ENCODE peak calls at places on chromosomes 12 and 14, in ten cellular contexts. T, O, S, I, B, L, Q, N, F and D are unnamed samples.

GRCh38 chr14:68543516-68543915 is 249.4 kb downstream of the ZFP36L1 start:
- DNase-seq in B (no peak), O (no peak), S (no peak), F (no peak), I (no peak), T (no peak), L (no peak), N (no peak), Q (no peak), D (no peak)

GRCh38 chr14:54094765-54095164 is 138.1 kb upstream of the BMP4 start:
- DNase-seq in F (no peak), O (no peak), N (no peak), T (no peak), L (no peak), I (peak; percentile 41), S (no peak), Q (no peak), B (no peak), D (no peak)

GRCh38 chr14:91924871-91925726 is 22.4 kb downstream of the FBLN5 start:
- DNase-seq in Q (no peak), T (no peak), S (no peak), O (no peak), L (no peak), N (no peak), I (no peak), F (peak; percentile 3), B (no peak), D (no peak)

GRCh38 chr14:54627718-54628345 is 60.9 kb downstream of the SAMD4A start:
- DNase-seq in F (peak; percentile 33), L (no peak), B (no peak), I (peak; percentile 57), N (no peak), O (no peak), Q (peak; percentile 51), T (no peak), S (no peak), D (no peak)

GRCh38 chr12:65306603-65307501 is 28.4 kb downstream of the MSRB3 start:
- DNase-seq in I (peak; percentile 78), L (peak; percentile 7), T (no peak), Q (peak; percentile 88), N (peak; percentile 52), O (no peak), B (no peak), F (no peak), S (no peak), D (no peak)

GRCh38 chr14:32809255-32809654 is 129.4 kb upstream of the NPAS3 start:
- DNase-seq in O (no peak), I (no peak), L (peak; percentile 40), B (no peak), T (no peak), Q (no peak), N (no peak), S (no peak), F (no peak), D (no peak)

GRCh38 chr12:93990832-93991748 is 157.3 kb upstream of the PLXNC1 start:
- DNase-seq in Q (no peak), F (peak; percentile 66), I (no peak), O (no peak), L (no peak), S (peak; percentile 70), B (no peak), N (peak; percentile 29), T (no peak), D (peak; percentile 37)

GRCh38 chr12:10205251-10205807 is 7.3 kb upstream of the GABARAPL1 start:
- DNase-seq in F (no peak), B (no peak), T (no peak), N (no peak), I (no peak), O (no peak), Q (peak; percentile 17), L (no peak), S (no peak), D (no peak)

GRCh38 chr12:121530600-121531355 is 50.0 kb downstream of the KDM2B start:
- DNase-seq in N (no peak), B (peak; percentile 51), F (peak; percentile 20), S (peak; percentile 65), I (peak; percentile 85), Q (peak; percentile 81), L (no peak), T (peak; percentile 54), O (peak; percentile 65), D (no peak)

GRCh38 chr12:102939059-102939458 is 18.4 kb upstream of the ASCL1 start:
- DNase-seq in N (no peak), L (no peak), O (no peak), S (no peak), I (no peak), Q (no peak), F (no peak), T (no peak), B (no peak), D (no peak)

GRCh38 chr12:85642810-85643209 is 193.4 kb downstream of the RASSF9 start:
- DNase-seq in F (no peak), T (no peak), B (no peak), Q (no peak), S (no peak), N (no peak), I (no peak), O (no peak), L (no peak), D (no peak)

GRCh38 chr14:73457050-73457934 is 1.1 kb downstream of the NUMB start:
- DNase-seq in T (peak; percentile 7), L (no peak), N (no peak), Q (peak; percentile 43), B (no peak), I (peak; percentile 69), S (peak; percentile 54), F (peak; percentile 47), O (peak; percentile 7), D (no peak)

GRCh38 chr12:66823857-66824570 is 145.1 kb upstream of the GRIP1 start:
- DNase-seq in T (no peak), N (no peak), S (no peak), O (no peak), Q (peak; percentile 46), L (peak; percentile 7), B (no peak), I (no peak), F (no peak), D (no peak)

GRCh38 chr14:75751291-75751690 is 90.2 kb downstream of the TTLL5 start:
- DNase-seq in I (no peak), S (no peak), T (no peak), N (no peak), Q (no peak), B (no peak), O (no peak), L (no peak), F (no peak), D (no peak)

GRCh38 chr12:112117685-112118084 is 7.7 kb upstream of the TRAFD1 start:
- DNase-seq in S (no peak), F (no peak), B (no peak), I (no peak), N (no peak), T (no peak), L (no peak), Q (no peak), O (no peak), D (no peak)

GRCh38 chr12:114774181-114774580 is 90.2 kb upstream of the TBX3 start:
- DNase-seq in S (peak; percentile 95), N (no peak), T (no peak), O (no peak), I (no peak), Q (peak; percentile 76), L (no peak), F (no peak), B (no peak), D (no peak)